ENCODE peak calls at places on chromosomes 12 and 14, in seven cellular contexts. B is C1 segment of cervical spinal cord; C is stimulated activated CD8-positive, alpha-beta memory T cell treated with anti-CD3 and anti-CD28 coated beads, Interleukin-15, amount 100 ng/mL, for 24 hours; N is endodermal cell; H is lower leg skin; L is endothelial cell; R is psoas muscle. Q is an unnamed sample.

GRCh38 chr14:51139221-51139681 is 44.3 kb upstream of the TRIM9 start:
- DNase-seq in B (no peak), C (no peak), N (no peak), H (no peak), L (no peak), R (no peak), Q (peak; percentile 31)

GRCh38 chr12:110564471-110564991 is 18.6 kb downstream of the PPTC7 start:
- DNase-seq in B (no peak), C (no peak), N (no peak), H (peak; percentile 6), L (no peak), R (no peak), Q (no peak)

GRCh38 chr12:89450922-89451321 is 73.7 kb downstream of the GALNT4 start:
- DNase-seq in B (no peak), C (no peak), N (no peak), H (no peak), L (no peak), R (no peak), Q (no peak)

GRCh38 chr12:76300297-76300665 is 47.9 kb downstream of the BBS10 start:
- DNase-seq in B (no peak), C (no peak), N (peak; percentile 37), H (no peak), L (no peak), R (no peak), Q (no peak)

GRCh38 chr14:68704736-68705720 is 87.8 kb downstream of the ZFP36L1 start:
- DNase-seq in B (no peak), C (no peak), N (peak; percentile 48), H (peak; percentile 88), L (no peak), R (no peak), Q (no peak)

GRCh38 chr14:20516921-20517320 is 11.6 kb downstream of the RNASE10 start:
- DNase-seq in B (no peak), C (no peak), N (no peak), H (no peak), L (no peak), R (no peak), Q (no peak)

GRCh38 chr14:87745507-87746118 is 247.4 kb downstream of the GALC start:
- DNase-seq in B (no peak), C (no peak), N (peak; percentile 85), H (no peak), L (peak; percentile 53), R (no peak), Q (no peak)

GRCh38 chr12:121849211-121849610 is 9.4 kb downstream of the HPD start:
- DNase-seq in B (no peak), C (no peak), N (no peak), H (no peak), L (no peak), R (no peak), Q (no peak)

Q was measured in left lung.